ENCODE peak calls at places on chromosomes 6 and 20, in six cellular contexts. C, E, A, N, Z and P are unnamed samples.

GRCh38 chr6:121826156-121826810 is 390.8 kb downstream of the GJA1 start:
- DNase-seq in C (no peak), E (no peak), A (peak), N (peak), Z (no peak), P (no peak)

GRCh38 chr20:20786428-20786827 is 74.0 kb upstream of the RALGAPA2 start:
- DNase-seq in C (no peak), E (no peak), A (no peak), N (no peak), Z (no peak), P (peak)

GRCh38 chr6:137286926-137287325 is 67.7 kb upstream of the IFNGR1 start:
- DNase-seq in C (no peak), E (no peak), A (no peak), N (no peak), Z (no peak), P (no peak)

GRCh38 chr6:137309078-137309762 is 90.0 kb upstream of the IFNGR1 start:
- DNase-seq in C (peak), E (peak), A (peak), N (peak), Z (no peak), P (peak)

GRCh38 chr6:52745764-52746201 is 17.5 kb downstream of the GSTA2 start:
- DNase-seq in C (no peak), E (no peak), A (no peak), N (no peak), Z (no peak), P (no peak)

GRCh38 chr20:33443006-33443511 is 504 bp downstream of the SNTA1 start:
- DNase-seq in C (no peak), E (no peak), A (no peak), N (no peak), Z (peak), P (no peak)

GRCh38 chr20:19944772-19945459 is 72.2 kb upstream of the NAA20 start:
- DNase-seq in C (no peak), E (no peak), A (peak), N (no peak), Z (no peak), P (no peak)

GRCh38 chr6:111210074-111210729 is 122.9 kb downstream of the SLC16A10 start:
- DNase-seq in C (peak), E (peak), A (peak), N (peak), Z (peak), P (peak)